ENCODE peak calls at places on chromosomes 7 and 10, in six cellular contexts. One of them, this sample, is unnamed.

GRCh38 chr7:101678713-101679112 is 49.6 kb upstream of the MYL10 start:
- DNase-seq in GM06990: no peak
- DNase-seq in HepG2: no peak
- DNase-seq in HCT116: no peak
- DNase-seq in spleen: no peak
- DNase-seq in endodermal cell: no peak
- DNase-seq in this sample: no peak

GRCh38 chr10:114458216-114458615 is 53.9 kb upstream of the AFAP1L2 start:
- DNase-seq in GM06990: no peak
- DNase-seq in HepG2: no peak
- DNase-seq in HCT116: no peak
- DNase-seq in spleen: no peak
- DNase-seq in endodermal cell: no peak
- DNase-seq in this sample: no peak

GRCh38 chr7:36487756-36488336 is 98.2 kb downstream of the ANLN start:
- DNase-seq in GM06990: no peak
- DNase-seq in HepG2: peak; percentile 39
- DNase-seq in HCT116: peak; percentile 59
- DNase-seq in spleen: no peak
- DNase-seq in endodermal cell: no peak
- DNase-seq in this sample: no peak

GRCh38 chr7:11811709-11812108 is 20.3 kb downstream of the THSD7A start:
- DNase-seq in GM06990: no peak
- DNase-seq in HepG2: no peak
- DNase-seq in HCT116: no peak
- DNase-seq in spleen: no peak
- DNase-seq in endodermal cell: no peak
- DNase-seq in this sample: no peak

GRCh38 chr10:78672898-78673297 is 395.9 kb upstream of the ZMIZ1 start:
- DNase-seq in GM06990: no peak
- DNase-seq in HepG2: no peak
- DNase-seq in HCT116: no peak
- DNase-seq in spleen: no peak
- DNase-seq in endodermal cell: no peak
- DNase-seq in this sample: no peak

GRCh38 chr7:134845461-134845860 is 66.0 kb downstream of the CALD1 start:
- DNase-seq in GM06990: no peak
- DNase-seq in HepG2: peak; percentile 74
- DNase-seq in HCT116: peak; percentile 38
- DNase-seq in spleen: no peak
- DNase-seq in endodermal cell: no peak
- DNase-seq in this sample: no peak

GRCh38 chr7:128265906-128266300 is 24.8 kb downstream of the LEP start:
- DNase-seq in GM06990: no peak
- DNase-seq in HepG2: no peak
- DNase-seq in HCT116: no peak
- DNase-seq in spleen: no peak
- DNase-seq in endodermal cell: no peak
- DNase-seq in this sample: no peak

GRCh38 chr7:96266580-96266979 is 55.3 kb downstream of the SLC25A13 start:
- DNase-seq in GM06990: no peak
- DNase-seq in HepG2: no peak
- DNase-seq in HCT116: no peak
- DNase-seq in spleen: no peak
- DNase-seq in endodermal cell: no peak
- DNase-seq in this sample: no peak

GRCh38 chr7:75866497-75867389 is 12.1 kb upstream of the RHBDD2 start:
- DNase-seq in GM06990: peak; percentile 32
- DNase-seq in HepG2: peak; percentile 70
- DNase-seq in HCT116: peak; percentile 48
- DNase-seq in spleen: peak; percentile 82
- DNase-seq in endodermal cell: peak; percentile 85
- DNase-seq in this sample: no peak

GRCh38 chr10:116521424-116522305 is 24.1 kb upstream of the PNLIP start:
- DNase-seq in GM06990: no peak
- DNase-seq in HepG2: peak; percentile 28
- DNase-seq in HCT116: peak; percentile 62
- DNase-seq in spleen: no peak
- DNase-seq in endodermal cell: peak; percentile 72
- DNase-seq in this sample: no peak

GRCh38 chr7:152989889-152990380 is 230.4 kb downstream of the ACTR3B start:
- DNase-seq in GM06990: no peak
- DNase-seq in HepG2: peak; percentile 31
- DNase-seq in HCT116: no peak
- DNase-seq in spleen: no peak
- DNase-seq in endodermal cell: peak; percentile 70
- DNase-seq in this sample: no peak
- TF ChIP-seq CTCF in GM06990: no peak
- TF ChIP-seq CTCF in HepG2: no peak
- TF ChIP-seq CTCF in HCT116: no peak
- TF ChIP-seq CTCF in spleen: no peak
- TF ChIP-seq CTCF in endodermal cell: no peak
- TF ChIP-seq CTCF in this sample: no peak

DNA sequence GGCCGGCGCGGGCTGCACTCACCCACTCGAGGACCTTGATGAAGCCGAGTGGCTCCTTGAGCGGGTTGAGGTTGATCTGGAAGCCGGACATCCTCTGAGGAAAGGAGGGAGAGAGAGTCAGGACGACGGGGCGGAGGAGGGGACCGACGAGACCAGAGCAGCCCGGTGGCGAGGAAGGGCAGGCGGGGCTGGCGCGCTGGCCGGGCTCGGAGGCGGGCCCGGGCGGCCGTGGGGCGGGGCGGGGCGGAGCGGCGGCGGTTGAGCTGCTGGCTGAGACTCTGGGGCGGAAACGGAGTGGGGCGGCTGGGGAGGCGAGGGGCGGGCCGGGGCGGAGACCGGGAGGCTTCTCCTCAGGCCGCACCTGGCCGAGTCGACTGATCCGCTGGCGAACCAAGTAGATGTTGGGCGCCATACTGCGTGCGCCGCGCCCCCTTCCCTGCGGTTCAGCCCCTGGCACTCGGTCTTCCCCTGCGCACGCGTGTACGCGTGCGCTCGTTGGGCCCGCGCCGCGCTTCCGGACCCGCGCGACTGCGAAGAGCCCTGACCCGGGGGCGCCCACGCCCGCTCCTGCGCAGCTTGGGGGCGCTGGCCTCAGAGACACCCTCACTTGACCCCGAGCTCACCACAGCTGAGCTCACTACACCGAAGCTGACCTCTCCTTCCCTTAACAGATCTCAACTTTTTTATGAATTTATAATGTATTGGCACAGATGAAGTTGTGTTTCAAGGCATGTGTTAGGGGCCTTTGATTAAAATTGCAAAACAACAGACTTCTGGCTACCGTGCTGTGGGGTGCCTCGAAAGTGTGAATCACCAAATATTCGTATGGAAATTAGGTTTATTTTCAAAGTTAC is at the start of gene SYPL1:
- DNase-seq in GM06990: peak; percentile 97
- DNase-seq in HepG2: peak; percentile 78
- DNase-seq in HCT116: peak; percentile 77
- DNase-seq in spleen: peak; percentile 99
- DNase-seq in endodermal cell: peak; percentile 98
- DNase-seq in this sample: peak; percentile 95
- TF ChIP-seq CTCF in GM06990: no peak
- TF ChIP-seq CTCF in HepG2: peak; percentile 27
- TF ChIP-seq CTCF in HCT116: no peak
- TF ChIP-seq CTCF in spleen: no peak
- TF ChIP-seq CTCF in endodermal cell: no peak
- TF ChIP-seq CTCF in this sample: peak; percentile 32

GRCh38 chr7:8441106-8441590 is 7.7 kb downstream of the NXPH1 start:
- DNase-seq in GM06990: no peak
- DNase-seq in HepG2: no peak
- DNase-seq in HCT116: no peak
- DNase-seq in spleen: no peak
- DNase-seq in endodermal cell: peak; percentile 61
- DNase-seq in this sample: no peak

GRCh38 chr7:8441602-8442294 is 8.3 kb downstream of the NXPH1 start:
- DNase-seq in GM06990: no peak
- DNase-seq in HepG2: no peak
- DNase-seq in HCT116: no peak
- DNase-seq in spleen: no peak
- DNase-seq in endodermal cell: peak; percentile 62
- DNase-seq in this sample: no peak

GRCh38 chr7:8442295-8442813 is 8.9 kb downstream of the NXPH1 start:
- DNase-seq in GM06990: no peak
- DNase-seq in HepG2: no peak
- DNase-seq in HCT116: no peak
- DNase-seq in spleen: peak; percentile 59
- DNase-seq in endodermal cell: no peak
- DNase-seq in this sample: no peak

GRCh38 chr7:8442814-8443304 is 9.4 kb downstream of the NXPH1 start:
- DNase-seq in GM06990: peak; percentile 27
- DNase-seq in HepG2: no peak
- DNase-seq in HCT116: no peak
- DNase-seq in spleen: peak; percentile 75
- DNase-seq in endodermal cell: peak; percentile 96
- DNase-seq in this sample: peak; percentile 95

DNA sequence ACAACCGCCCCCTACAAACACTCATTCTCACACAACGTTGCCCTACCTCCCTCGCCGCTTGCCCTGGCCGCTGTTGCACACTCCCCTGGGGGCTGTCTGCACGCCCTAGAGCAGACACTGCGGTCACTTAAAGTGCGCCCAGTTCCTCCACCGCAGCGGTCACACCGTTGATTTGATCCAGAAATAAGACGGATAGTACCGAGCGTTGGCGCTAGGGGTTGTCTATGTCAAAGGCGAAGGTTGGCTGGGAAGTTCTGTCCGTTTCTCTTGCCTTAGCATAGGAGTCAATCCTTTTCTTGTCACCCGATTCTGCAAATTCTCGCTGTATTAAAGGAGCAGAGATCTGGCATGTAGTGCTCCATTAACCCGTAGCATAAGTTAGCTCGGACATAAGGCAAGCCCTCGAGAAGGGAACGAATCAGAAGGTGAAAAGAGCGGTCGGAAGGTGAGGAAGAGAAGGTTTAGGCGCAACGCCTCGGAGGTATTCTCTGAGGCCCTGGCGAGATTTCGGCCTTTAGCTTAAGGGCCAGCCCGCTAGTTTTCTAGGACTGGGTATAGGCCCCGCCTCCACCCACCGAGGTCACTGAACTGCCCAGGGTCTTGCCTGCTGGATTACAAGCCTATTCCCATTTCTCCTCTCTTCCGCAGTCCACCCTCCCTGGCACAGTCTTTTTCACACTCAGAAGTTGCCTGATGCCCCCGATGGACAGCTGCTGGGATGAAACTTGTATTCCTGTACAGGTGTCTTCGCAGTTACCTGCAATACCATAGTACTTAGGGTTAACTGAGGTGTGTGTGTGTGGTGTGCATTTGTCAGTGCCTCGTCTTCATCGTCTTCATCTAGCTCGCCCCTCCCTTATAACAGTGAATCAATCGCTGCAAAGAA is 10.7 kb downstream of the NXPH1 start:
- DNase-seq in GM06990: no peak
- DNase-seq in HepG2: no peak
- DNase-seq in HCT116: no peak
- DNase-seq in spleen: peak; percentile 39
- DNase-seq in endodermal cell: peak; percentile 89
- DNase-seq in this sample: no peak
- TF ChIP-seq CTCF in GM06990: peak; percentile 1
- TF ChIP-seq CTCF in HepG2: no peak
- TF ChIP-seq CTCF in HCT116: peak; percentile 14
- TF ChIP-seq CTCF in spleen: no peak
- TF ChIP-seq CTCF in endodermal cell: peak; percentile 66
- TF ChIP-seq CTCF in this sample: peak; percentile 24

GRCh38 chr7:127239814-127240213 is 12.9 kb downstream of the GRM8 start:
- DNase-seq in GM06990: no peak
- DNase-seq in HepG2: no peak
- DNase-seq in HCT116: no peak
- DNase-seq in spleen: no peak
- DNase-seq in endodermal cell: peak; percentile 73
- DNase-seq in this sample: no peak
- TF ChIP-seq CTCF in GM06990: peak; percentile 46
- TF ChIP-seq CTCF in HepG2: peak; percentile 32
- TF ChIP-seq CTCF in HCT116: peak; percentile 41
- TF ChIP-seq CTCF in spleen: no peak
- TF ChIP-seq CTCF in endodermal cell: peak; percentile 76
- TF ChIP-seq CTCF in this sample: no peak